ENCODE peak calls at places on chromosomes 6 and 20, in five cellular contexts. L is neural progenitor cell; C is CD4-positive, CD25-positive, alpha-beta regulatory T cell; D is SJSA1; N is sigmoid colon. V is an unnamed sample.

GRCh38 chr6:73710470-73710869 is 14.5 kb downstream of the CD109 start:
- DNase-seq in L (no peak), N (no peak), C (no peak), D (peak; percentile 40), V (peak; percentile 80)

GRCh38 chr20:62143118-62143975 is at the start of the genes PSMA7 and SS18L1:
- DNase-seq in D (peak; percentile 77), C (peak; percentile 93), L (peak; percentile 94), N (peak; percentile 93), V (no peak)

GRCh38 chr20:16929756-16930155 is 181.6 kb downstream of the OTOR start:
- DNase-seq in N (no peak), D (no peak), L (no peak), C (no peak), V (no peak)

GRCh38 chr20:54995553-54995952 is 520.2 kb downstream of the DOK5 start:
- DNase-seq in N (no peak), L (no peak), D (no peak), C (no peak), V (no peak)

GRCh38 chr6:163459536-163459935 is 45.0 kb downstream of the QKI start:
- DNase-seq in N (no peak), L (no peak), D (peak; percentile 40), C (peak; percentile 39), V (no peak)

GRCh38 chr20:45067558-45067957 is 33.4 kb downstream of the KCNS1 start:
- DNase-seq in L (no peak), C (no peak), N (no peak), D (no peak), V (peak; percentile 54)

GRCh38 chr6:166106076-166106686 is 61.5 kb downstream of the TBXT start:
- DNase-seq in L (peak; percentile 80), C (peak; percentile 69), N (peak; percentile 82), D (peak; percentile 48), V (no peak)

GRCh38 chr6:119390276-119390793 is 40.8 kb upstream of the MAN1A1 start:
- DNase-seq in D (no peak), N (no peak), L (no peak), C (no peak), V (no peak)

GRCh38 chr6:20692023-20692422 is 157.8 kb downstream of the CDKAL1 start:
- DNase-seq in D (no peak), L (no peak), C (no peak), N (no peak), V (no peak)

GRCh38 chr6:110720066-110720465 is 95.2 kb downstream of the CDK19 start:
- DNase-seq in C (no peak), N (no peak), L (no peak), D (no peak), V (no peak)

GRCh38 chr6:62283828-62284411 is 2.1 kb downstream of the KHDRBS2 start:
- DNase-seq in D (peak; percentile 2), N (no peak), C (peak; percentile 6), L (peak; percentile 50), V (no peak)

GRCh38 chr20:32460231-32460630 is 102.1 kb downstream of the ASXL1 start:
- DNase-seq in C (no peak), N (peak; percentile 54), D (no peak), L (no peak), V (no peak)

GRCh38 chr20:32461836-32462600 is 103.9 kb downstream of the ASXL1 start:
- DNase-seq in C (no peak), N (no peak), D (no peak), L (no peak), V (no peak)

GRCh38 chr20:32458837-32459220 is 100.7 kb downstream of the ASXL1 start:
- DNase-seq in C (no peak), L (no peak), D (no peak), N (peak; percentile 65), V (no peak)

GRCh38 chr20:32462900-32463641 is 104.9 kb downstream of the ASXL1 start:
- DNase-seq in C (no peak), D (no peak), L (no peak), N (peak; percentile 86), V (no peak)

GRCh38 chr20:32460683-32461320 is 102.7 kb downstream of the ASXL1 start:
- DNase-seq in D (no peak), L (no peak), C (no peak), N (no peak), V (no peak)
- H3K4me1 ChIP-seq in D (peaks cover 36% of the 10 kb centered on the region), L (peaks cover 33% of the 10 kb centered on the region), C (no peaks in the 10 kb centered on the region), N (peaks cover 80% of the 10 kb centered on the region), V (no peaks in the 10 kb centered on the region)

GRCh38 chr6:56869346-56869745 is 85.6 kb upstream of the BEND6 start:
- DNase-seq in L (no peak), D (no peak), N (no peak), C (no peak), V (no peak)
- H3K4me1 ChIP-seq in L (peaks cover 20% of the 10 kb centered on the region), D (peaks cover 47% of the 10 kb centered on the region), N (no peaks in the 10 kb centered on the region), C (no peaks in the 10 kb centered on the region), V (peaks cover 17% of the 10 kb centered on the region)

GRCh38 chr20:1331801-1332453 is 3.0 kb upstream of the SDCBP2 start:
- DNase-seq in N (no peak), L (no peak), C (no peak), D (no peak), V (no peak)
- H3K4me1 ChIP-seq in N (peaks cover 30% of the 10 kb centered on the region), L (no peaks in the 10 kb centered on the region), C (peaks cover 6% of the 10 kb centered on the region), D (peaks cover under 1% of the 10 kb centered on the region), V (peaks cover 72% of the 10 kb centered on the region)

GRCh38 chr20:57921701-57922482 is 212.1 kb upstream of the PMEPA1 start:
- DNase-seq in D (no peak), L (no peak), N (no peak), C (no peak), V (no peak)
- H3K4me1 ChIP-seq in D (no peaks in the 10 kb centered on the region), L (peaks cover 5% of the 10 kb centered on the region), N (no peaks in the 10 kb centered on the region), C (no peaks in the 10 kb centered on the region), V (no peaks in the 10 kb centered on the region)

DNA sequence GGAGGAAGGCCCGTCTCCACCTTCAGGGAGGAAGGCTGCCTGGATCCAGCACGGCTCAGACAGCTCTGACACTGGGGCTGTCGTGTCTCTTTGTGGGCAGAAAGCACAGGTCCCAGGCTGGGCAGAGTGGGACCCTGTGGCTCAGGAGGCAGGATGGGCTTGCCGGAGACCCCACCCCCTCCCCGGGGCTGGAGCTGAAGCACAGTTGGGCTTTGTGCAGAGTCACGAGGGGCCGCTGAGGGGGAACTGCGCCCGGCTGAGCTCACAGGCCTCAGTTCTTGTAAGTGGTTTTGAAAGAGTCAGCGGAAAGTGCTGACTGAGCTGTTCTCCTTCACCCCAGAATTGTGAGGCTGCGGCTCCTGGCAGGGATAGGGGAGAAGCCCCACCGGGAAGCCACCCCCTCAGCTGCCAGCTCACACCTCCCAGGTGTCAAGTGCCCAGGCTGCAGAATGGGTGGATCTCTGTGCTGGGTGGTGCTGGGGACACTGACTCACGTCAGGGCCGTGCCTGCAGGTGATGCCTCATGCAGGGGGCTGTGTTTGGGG is 145.5 kb upstream of the RNF24 start:
- DNase-seq in L (peak; percentile 67), C (no peak), N (peak; percentile 82), D (no peak), V (no peak)
- H3K4me1 ChIP-seq in L (peaks cover 29% of the 10 kb centered on the region), C (no peaks in the 10 kb centered on the region), N (peaks cover 8% of the 10 kb centered on the region), D (peaks cover 12% of the 10 kb centered on the region), V (peaks cover 33% of the 10 kb centered on the region)

DNA sequence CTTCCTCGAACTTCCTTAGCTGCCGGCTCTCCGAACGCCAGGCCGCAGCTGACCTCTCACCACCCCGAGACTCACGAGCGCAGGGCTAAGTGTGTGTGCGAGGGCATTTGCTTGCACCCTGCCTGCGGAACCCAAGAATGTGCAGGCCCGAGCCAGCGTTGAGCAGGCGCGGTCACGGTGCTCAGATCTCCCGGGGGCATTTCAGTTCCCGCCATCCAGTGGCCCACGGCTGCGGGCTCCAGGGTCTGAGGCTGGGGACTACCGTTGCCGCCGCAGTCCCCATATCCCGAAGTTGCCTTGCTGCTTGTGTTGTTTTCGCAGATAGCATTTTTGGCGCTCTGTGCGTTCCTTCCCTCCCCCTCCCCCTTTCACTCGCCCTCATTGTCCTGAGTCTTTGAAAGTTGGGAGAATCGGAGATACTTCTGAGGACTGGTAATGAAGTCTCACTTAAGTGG is 1.7 kb downstream of the NR2E1 start:
- DNase-seq in D (no peak), N (no peak), C (no peak), L (peak; percentile 77), V (no peak)
- H3K4me1 ChIP-seq in D (peaks cover 21% of the 10 kb centered on the region), N (peaks cover 57% of the 10 kb centered on the region), C (peaks cover 59% of the 10 kb centered on the region), L (peaks cover 80% of the 10 kb centered on the region), V (peaks cover 33% of the 10 kb centered on the region)

DNA sequence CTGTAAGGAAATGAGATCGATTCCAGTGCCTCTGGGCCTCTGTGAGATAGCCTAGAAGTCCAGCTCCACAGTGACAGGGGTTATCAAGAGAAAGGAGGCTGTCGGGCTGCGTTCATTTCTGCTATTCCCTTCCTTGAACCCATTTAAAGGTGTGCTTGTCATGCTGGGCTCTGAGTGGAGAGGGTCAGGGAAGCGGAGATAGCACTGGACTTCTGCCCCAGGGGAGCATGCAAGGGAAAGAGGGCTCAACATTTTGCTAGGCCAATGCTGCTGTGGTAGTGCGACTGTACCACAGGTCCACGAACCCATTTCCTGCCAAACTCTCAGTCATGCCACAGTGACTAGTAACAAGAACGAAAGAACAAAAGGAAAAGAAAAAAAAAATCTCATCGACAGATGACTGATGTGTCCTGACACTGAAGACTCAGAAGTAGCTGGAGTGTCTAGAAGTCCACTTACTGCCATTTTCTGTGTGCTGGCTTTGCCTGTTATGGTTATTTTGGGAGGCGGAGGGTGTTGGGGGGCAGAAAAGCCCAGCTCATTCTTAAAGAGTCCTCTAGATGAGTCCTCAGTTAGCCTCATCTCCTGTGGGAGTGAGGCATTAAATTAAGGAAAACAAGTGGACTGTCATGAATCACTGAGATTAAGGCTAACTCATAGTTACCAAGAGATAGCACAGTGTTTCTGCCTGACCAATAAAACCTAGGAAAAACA is 8.1 kb downstream of the NEDD9 start:
- DNase-seq in C (peak; percentile 91), N (no peak), D (no peak), L (no peak), V (no peak)
- H3K4me1 ChIP-seq in C (peaks cover 41% of the 10 kb centered on the region), N (peaks cover 37% of the 10 kb centered on the region), D (peaks cover 36% of the 10 kb centered on the region), L (peaks cover 10% of the 10 kb centered on the region), V (peaks cover 37% of the 10 kb centered on the region)

V was measured in keratinocyte.